ENCODE peak calls at places on chromosomes 16 and 17, in five cellular contexts. Y is breast epithelium, X is IMR-90, W is Peyer's patch, K is astrocyte of the cerebellum. R is an unnamed sample.
A peak's percentile ranks its signal among the peaks of the same experiment; 100 is the strongest.

GRCh38 chr17:82734987-82735866 is at the start of gene FN3K:
- DNase-seq in Y (no peak), X (peak; percentile 85), W (peak; percentile 66), K (no peak), R (peak; percentile 80)

GRCh38 chr16:74230126-74230525 is 66.5 kb upstream of the PSMD7 start:
- DNase-seq in Y (no peak), X (no peak), W (no peak), K (no peak), R (no peak)

GRCh38 chr17:48056246-48056745 is 8.1 kb downstream of the NFE2L1 start:
- DNase-seq in Y (no peak), X (no peak), W (no peak), K (no peak), R (no peak)

GRCh38 chr17:43661699-43662431 is at the start of gene MEOX1:
- DNase-seq in Y (no peak), X (peak; percentile 82), W (no peak), K (peak; percentile 37), R (peak; percentile 54)

GRCh38 chr17:43928606-43929005 is 13.7 kb downstream of the PPY start:
- DNase-seq in Y (no peak), X (no peak), W (no peak), K (no peak), R (no peak)

GRCh38 chr17:7191571-7192270 is 12.6 kb upstream of the ASGR1 start:
- DNase-seq in Y (no peak), X (peak; percentile 31), W (no peak), K (no peak), R (no peak)

GRCh38 chr16:12170103-12171025 is 193.8 kb downstream of the SNX29 start:
- DNase-seq in Y (no peak), X (peak; percentile 72), W (no peak), K (no peak), R (peak; percentile 44)

GRCh38 chr17:30363715-30364202 is 15.0 kb upstream of the CPD start:
- DNase-seq in Y (peak; percentile 69), X (peak; percentile 95), W (peak; percentile 88), K (no peak), R (peak; percentile 90)

GRCh38 chr17:7883781-7884386 is 4.7 kb upstream of the CHD3 start:
- DNase-seq in Y (no peak), X (peak; percentile 45), W (peak; percentile 36), K (no peak), R (peak; percentile 41)

GRCh38 chr17:72614871-72615626 is 477.4 kb downstream of the SLC39A11 start:
- DNase-seq in Y (peak; percentile 36), X (peak; percentile 74), W (peak; percentile 68), K (no peak), R (peak; percentile 47)

GRCh38 chr17:21525464-21526130 is 149.4 kb downstream of the KCNJ12 start:
- DNase-seq in Y (no peak), X (no peak), W (no peak), K (no peak), R (no peak)

GRCh38 chr17:47325176-47325575 is 1.4 kb downstream of the EFCAB13 start:
- DNase-seq in Y (no peak), X (no peak), W (no peak), K (no peak), R (no peak)

GRCh38 chr16:54142787-54143186 is 143.8 kb downstream of the IRX3 start:
- DNase-seq in Y (no peak), X (no peak), W (no peak), K (no peak), R (no peak)

GRCh38 chr17:39527220-39527813 is 66.0 kb downstream of the CDK12 start:
- DNase-seq in Y (no peak), X (no peak), W (no peak), K (no peak), R (peak; percentile 27)

GRCh38 chr17:2724783-2725164 is 13.2 kb upstream of the CLUH start:
- DNase-seq in Y (no peak), X (peak; percentile 26), W (peak; percentile 65), K (no peak), R (peak; percentile 40)

GRCh38 chr16:84928679-84929420 is 82.5 kb downstream of the ZDHHC7 start:
- DNase-seq in Y (no peak), X (peak; percentile 39), W (peak; percentile 59), K (no peak), R (peak; percentile 73)

GRCh38 chr16:13940397-13940933 is 20.5 kb downstream of the ERCC4 start:
- DNase-seq in Y (no peak), X (no peak), W (no peak), K (no peak), R (no peak)

GRCh38 chr17:79513805-79514535 is 96.9 kb downstream of the RBFOX3 start:
- DNase-seq in Y (no peak), X (no peak), W (no peak), K (no peak), R (no peak)

GRCh38 chr16:50555269-50555875 is 7.2 kb downstream of the NKD1 start:
- DNase-seq in Y (no peak), X (no peak), W (no peak), K (no peak), R (no peak)

GRCh38 chr17:19015428-19015827 is 10.9 kb upstream of the FAM83G start:
- DNase-seq in Y (no peak), X (no peak), W (no peak), K (no peak), R (no peak)

GRCh38 chr17:79847698-79848369 is 8.6 kb upstream of the CBX4 start:
- DNase-seq in Y (no peak), X (no peak), W (no peak), K (no peak), R (no peak)

DNA sequence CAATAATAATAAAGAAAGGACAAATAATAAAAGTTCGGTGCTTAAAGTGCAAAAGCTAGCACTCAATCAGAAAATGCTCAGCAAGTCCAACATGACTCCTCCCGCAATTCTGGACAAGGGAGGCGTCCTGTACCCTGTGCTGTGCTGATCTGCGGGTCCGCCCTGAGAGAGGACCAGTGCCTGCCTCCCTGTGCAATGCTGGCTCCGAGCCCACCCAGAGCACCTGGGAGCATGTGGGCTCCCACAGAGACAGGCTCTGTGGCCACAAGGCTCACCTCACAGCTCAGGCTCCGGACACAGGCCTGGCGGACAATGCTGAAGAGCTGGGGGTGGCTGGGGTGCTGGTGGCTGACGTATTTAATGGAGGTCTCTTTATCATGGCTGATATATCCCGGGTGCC is 11.1 kb downstream of the FLCN start:
- DNase-seq in Y (no peak), X (no peak), W (no peak), K (no peak), R (no peak)
- H3K4me3 ChIP-seq in Y (no peak overlapping the region), X (no peak overlapping the region), W (no peak overlapping the region), K (no peak overlapping the region), R (no peak overlapping the region)

DNA sequence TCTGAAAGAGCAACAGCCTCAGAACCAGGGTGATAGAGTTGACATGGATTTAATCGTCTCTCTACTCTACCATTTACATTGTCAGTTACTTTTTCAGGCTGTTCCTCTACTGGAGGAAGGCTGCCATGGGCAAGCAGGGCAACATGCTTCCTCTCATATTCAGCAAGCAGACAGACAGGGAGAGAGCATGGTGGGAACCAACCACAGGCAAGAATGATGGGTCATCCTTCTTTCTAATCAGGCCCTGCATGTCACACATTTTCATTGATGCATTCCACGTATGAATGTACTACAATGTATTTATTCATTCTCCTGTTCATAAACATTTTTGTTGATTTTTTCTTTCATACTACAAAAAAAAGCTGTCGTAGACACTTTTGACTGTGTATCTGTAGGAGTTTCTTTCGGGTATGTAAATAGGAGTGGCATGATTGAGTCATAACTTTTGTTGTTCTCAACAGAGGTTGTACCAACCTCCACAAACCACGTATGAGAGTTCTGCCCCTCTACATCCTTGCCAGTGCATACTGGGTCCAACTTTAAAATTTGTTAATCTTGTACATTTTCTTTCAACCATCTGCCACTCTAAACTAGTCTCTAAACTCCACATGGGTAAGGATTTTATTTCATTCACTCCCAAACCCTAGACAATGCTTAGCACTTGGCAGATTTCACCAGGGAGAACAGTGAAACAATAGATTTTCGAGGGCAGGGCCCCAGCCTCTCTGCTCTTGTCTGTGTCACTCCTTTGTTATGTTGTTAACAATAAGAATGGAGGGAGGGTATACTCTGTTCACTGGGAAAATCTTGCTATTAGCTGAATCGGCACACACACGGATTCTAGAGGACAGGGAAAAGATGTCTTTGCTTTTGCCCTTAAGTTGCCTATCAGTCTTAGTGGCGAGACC is 58.7 kb downstream of the CMC2 start:
- DNase-seq in Y (no peak), X (no peak), W (no peak), K (no peak), R (peak; percentile 76)
- TF ChIP-seq CTCF in Y (no peak), X (no peak), W (no peak), K (no peak), R (no peak)

DNA sequence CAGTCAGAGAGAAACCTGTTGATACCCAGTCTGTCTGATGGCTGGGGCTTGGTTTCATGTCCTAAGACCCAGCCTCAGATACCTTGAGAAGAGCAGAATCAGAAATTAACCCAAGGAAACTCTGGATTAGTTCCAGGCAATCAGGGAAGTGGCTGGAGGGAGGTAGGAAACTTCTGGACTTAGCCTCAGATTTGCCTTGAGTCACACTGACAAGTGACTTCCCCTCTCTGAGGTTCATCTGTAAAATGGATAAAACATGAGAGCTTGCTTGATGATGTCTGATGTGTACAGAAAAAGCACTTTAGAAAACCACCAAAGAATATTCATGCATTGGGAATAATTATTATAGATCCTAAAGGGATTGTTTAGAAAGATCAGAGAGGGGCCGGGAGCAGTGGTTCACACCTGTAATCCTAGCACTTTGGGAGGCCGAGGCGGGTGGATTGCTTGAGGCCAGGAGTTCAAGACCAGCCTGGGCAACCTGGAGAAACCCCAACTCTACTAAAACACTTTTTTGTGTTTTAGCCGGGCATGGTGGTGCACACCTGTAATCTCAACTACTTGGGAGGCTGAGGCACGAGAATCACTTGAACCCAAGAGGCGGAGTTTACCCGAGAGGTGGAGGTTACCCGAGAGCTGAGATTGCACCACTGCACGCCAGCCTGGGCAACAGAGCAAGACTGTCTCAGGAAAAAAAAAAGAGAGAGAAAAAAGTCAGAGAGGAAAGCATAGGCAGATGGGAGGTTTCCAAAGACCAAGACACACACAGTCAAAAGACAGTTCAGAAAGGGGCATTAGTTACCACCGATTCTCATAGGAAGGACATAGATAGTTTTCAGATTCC is 3.8 kb downstream of the CIITA start:
- DNase-seq in Y (no peak), X (no peak), W (peak; percentile 38), K (no peak), R (no peak)
- H3K4me3 ChIP-seq in Y (no peak overlapping the region), X (no peak overlapping the region), W (peak overlapping the region; percentile 67), K (no peak overlapping the region), R (no peak overlapping the region)

GRCh38 chr17:42284566-42284965 is 3.7 kb upstream of the STAT5A start:
- DNase-seq in Y (peak; percentile 2), X (no peak), W (peak; percentile 42), K (no peak), R (no peak)

GRCh38 chr17:42283241-42284019 is 4.9 kb upstream of the STAT5A start:
- DNase-seq in Y (peak; percentile 43), X (no peak), W (peak; percentile 33), K (no peak), R (no peak)

GRCh38 chr17:42281571-42282096 is 5.4 kb upstream of the STAT5B start:
- DNase-seq in Y (peak; percentile 11), X (no peak), W (peak; percentile 44), K (no peak), R (no peak)

GRCh38 chr17:42284020-42284369 is 4.3 kb upstream of the STAT5A start:
- DNase-seq in Y (no peak), X (no peak), W (no peak), K (no peak), R (no peak)

DNA sequence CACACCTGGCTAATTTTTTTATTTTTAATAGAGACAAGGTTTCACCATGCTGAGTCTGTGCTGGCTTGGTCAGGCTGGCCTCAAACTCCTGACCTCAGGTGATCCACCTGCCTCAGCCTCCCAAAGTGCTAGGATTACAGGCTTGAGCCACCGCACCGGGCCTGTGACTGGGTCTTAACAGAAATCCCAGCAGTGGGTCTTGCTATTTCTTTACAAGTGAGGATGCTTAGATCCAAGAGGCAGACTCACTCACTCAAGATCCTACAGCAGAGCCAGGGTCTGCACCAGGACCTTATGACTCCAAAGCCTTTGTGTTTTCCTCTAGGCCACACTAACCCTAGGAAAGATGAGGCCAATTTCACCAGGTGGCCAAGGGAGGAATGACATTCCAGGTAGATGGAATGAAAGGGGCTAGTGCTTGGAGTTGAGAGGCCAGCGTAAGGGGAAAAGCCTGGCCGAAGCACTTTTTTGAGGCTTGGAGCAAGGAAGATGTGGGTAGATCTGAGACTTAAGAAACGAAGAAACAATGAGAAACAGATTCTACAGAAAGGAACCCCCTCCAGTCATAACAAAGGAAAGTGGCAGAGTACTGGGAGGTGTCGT is 5.7 kb upstream of the STAT5A start:
- DNase-seq in Y (peak; percentile 13), X (no peak), W (peak; percentile 35), K (no peak), R (no peak)
- TF ChIP-seq CTCF in Y (peak; percentile 22), X (no peak), W (no peak), K (no peak), R (no peak)